ENCODE peak calls at places on chromosomes 4 and X, in eight cellular contexts. D, O, C, Z, G, S, N and U are unnamed samples.

GRCh38 chr4:85557016-85557901 is 82.3 kb downstream of the ARHGAP24 start:
- ATAC-seq in D (no peak), O (peak), C (peak), Z (peak), G (no peak), S (no peak), N (no peak), U (no peak)

GRCh38 chr4:70613182-70613892 is 15.2 kb upstream of the ENAM start:
- ATAC-seq in D (peak), O (peak), C (peak), Z (no peak), G (no peak), S (no peak), N (peak), U (no peak)

GRCh38 chrX:53279296-53280237 is 1.8 kb downstream of the IQSEC2 start:
- ATAC-seq in D (peak), O (peak), C (peak), Z (no peak), G (no peak), S (no peak), N (no peak), U (no peak)

GRCh38 chr4:64432674-64433073 is 23.4 kb upstream of the TECRL start:
- ATAC-seq in D (no peak), O (no peak), C (no peak), Z (no peak), G (no peak), S (no peak), N (no peak), U (no peak)

GRCh38 chr4:39230462-39230861 is 48.1 kb downstream of the WDR19 start:
- ATAC-seq in D (no peak), O (no peak), C (no peak), Z (no peak), G (no peak), S (no peak), N (no peak), U (no peak)

GRCh38 chrX:40580537-40581332 is at the start of gene ATP6AP2:
- ATAC-seq in D (peak), O (peak), C (peak), Z (peak), G (peak), S (peak), N (peak), U (peak)

GRCh38 chr4:24244663-24245519 is 339.5 kb downstream of the DHX15 start:
- ATAC-seq in D (no peak), O (no peak), C (no peak), Z (peak), G (no peak), S (no peak), N (no peak), U (no peak)

GRCh38 chr4:55499495-55499894 is 47.2 kb downstream of the CLOCK start:
- ATAC-seq in D (no peak), O (no peak), C (no peak), Z (no peak), G (no peak), S (no peak), N (no peak), U (no peak)

GRCh38 chrX:41922125-41922521 is 1.2 kb downstream of the CASK start:
- ATAC-seq in D (peak), O (no peak), C (no peak), Z (no peak), G (no peak), S (no peak), N (no peak), U (no peak)

GRCh38 chr4:119142837-119143236 is 7.2 kb downstream of the MYOZ2 start:
- ATAC-seq in D (no peak), O (no peak), C (no peak), Z (no peak), G (no peak), S (no peak), N (no peak), U (no peak)

GRCh38 chrX:15939737-15940136 is 85.1 kb upstream of the AP1S2 start:
- ATAC-seq in D (no peak), O (no peak), C (peak), Z (no peak), G (no peak), S (no peak), N (no peak), U (no peak)

GRCh38 chr4:113449407-113449974 is 312.0 kb downstream of the CAMK2D start:
- ATAC-seq in D (no peak), O (peak), C (no peak), Z (peak), G (no peak), S (no peak), N (no peak), U (peak)

GRCh38 chr4:13599159-13599558 is 28.4 kb downstream of the BOD1L1 start:
- ATAC-seq in D (peak), O (no peak), C (no peak), Z (no peak), G (no peak), S (no peak), N (no peak), U (no peak)

GRCh38 chr4:5043579-5043978 is 7.7 kb upstream of the STK32B start:
- ATAC-seq in D (no peak), O (no peak), C (no peak), Z (no peak), G (no peak), S (no peak), N (no peak), U (no peak)

GRCh38 chr4:183392377-183392776 is 52.1 kb upstream of the CDKN2AIP start:
- ATAC-seq in D (peak), O (no peak), C (no peak), Z (no peak), G (no peak), S (peak), N (no peak), U (no peak)

GRCh38 chr4:83248486-83248885 is 36.1 kb downstream of the COQ2 start:
- ATAC-seq in D (no peak), O (peak), C (no peak), Z (no peak), G (peak), S (no peak), N (no peak), U (no peak)

GRCh38 chr4:88843067-88843723 is 145.6 kb upstream of the NAP1L5 start:
- ATAC-seq in D (no peak), O (peak), C (no peak), Z (peak), G (peak), S (no peak), N (peak), U (no peak)

GRCh38 chrX:70134116-70134477 is 850 bp downstream of the IGBP1 start:
- ATAC-seq in D (peak), O (peak), C (peak), Z (no peak), G (peak), S (peak), N (peak), U (no peak)

GRCh38 chr4:77877167-77877566 is 14.5 kb downstream of the MRPL1 start:
- ATAC-seq in D (no peak), O (no peak), C (no peak), Z (no peak), G (no peak), S (peak), N (no peak), U (no peak)

GRCh38 chr4:17694552-17694951 is 80.1 kb downstream of the MED28 start:
- ATAC-seq in D (no peak), O (no peak), C (no peak), Z (no peak), G (no peak), S (no peak), N (no peak), U (no peak)

GRCh38 chr4:144340931-144341330 is 200.4 kb upstream of the GYPA start:
- ATAC-seq in D (no peak), O (no peak), C (no peak), Z (no peak), G (no peak), S (no peak), N (no peak), U (no peak)

GRCh38 chrX:78957768-78958130 is 12.6 kb downstream of the P2RY10 start:
- ATAC-seq in D (no peak), O (peak), C (peak), Z (no peak), G (no peak), S (no peak), N (no peak), U (no peak)

GRCh38 chrX:107935200-107935599 is 47.0 kb downstream of the TEX13B start:
- ATAC-seq in D (no peak), O (no peak), C (no peak), Z (no peak), G (peak), S (no peak), N (no peak), U (no peak)

GRCh38 chr4:159484049-159484448 is 381.2 kb downstream of the RAPGEF2 start:
- ATAC-seq in D (no peak), O (no peak), C (no peak), Z (no peak), G (no peak), S (no peak), N (no peak), U (no peak)

GRCh38 chrX:3738489-3738888 is 25.0 kb upstream of the PRKX start:
- ATAC-seq in D (no peak), O (no peak), C (no peak), Z (no peak), G (no peak), S (no peak), N (no peak), U (no peak)